ENCODE peak calls at places on chromosomes 6 and 20, in five cellular contexts. T is K562, S is HepG2, E is H1, Z is GM12878. W is an unnamed sample.

GRCh38 chr6:106279179-106279578 is 46.4 kb downstream of the ATG5 start:
- DNase-seq in E (no peak), S (no peak), T (no peak), Z (no peak), W (no peak)

GRCh38 chr6:43993881-43994523 is 133.2 kb downstream of the MRPL14 start:
- DNase-seq in E (no peak), Z (no peak), S (no peak), T (no peak), W (no peak)

GRCh38 chr6:42963179-42963854 is 2.8 kb downstream of the GNMT start:
- DNase-seq in E (no peak), Z (no peak), S (no peak), T (no peak), W (no peak)

GRCh38 chr20:14284443-14284842 is 53.0 kb downstream of the FLRT3 start:
- DNase-seq in Z (no peak), E (no peak), T (no peak), S (no peak), W (no peak)

GRCh38 chr6:98880486-98880885 is 46.1 kb downstream of the POU3F2 start:
- DNase-seq in Z (peak; percentile 32), T (no peak), E (no peak), S (no peak), W (no peak)

GRCh38 chr6:161374971-161375873 is 101.4 kb upstream of the AGPAT4 start:
- DNase-seq in Z (no peak), S (peak; percentile 9), E (no peak), T (peak; percentile 78), W (no peak)

GRCh38 chr20:38692436-38693411 is 31.6 kb upstream of the SLC32A1 start:
- DNase-seq in S (peak; percentile 74), E (no peak), Z (no peak), T (peak; percentile 68), W (no peak)

GRCh38 chr6:54980511-54981275 is 134.1 kb downstream of the FAM83B start:
- DNase-seq in T (no peak), Z (no peak), S (no peak), E (no peak), W (no peak)

GRCh38 chr6:159871911-159872310 is 18.9 kb upstream of the MAS1 start:
- DNase-seq in T (no peak), Z (no peak), E (no peak), S (no peak), W (no peak)

GRCh38 chr6:14724546-14724945 is 521.3 kb upstream of the JARID2 start:
- DNase-seq in T (no peak), S (no peak), Z (no peak), E (no peak), W (no peak)

GRCh38 chr6:109369724-109370123 is 12.5 kb downstream of the CD164 start:
- DNase-seq in Z (no peak), S (no peak), T (no peak), E (no peak), W (no peak)

GRCh38 chr6:160238786-160239751 is 19.6 kb downstream of the SLC22A2 start:
- DNase-seq in Z (no peak), T (no peak), E (no peak), S (no peak), W (no peak)

GRCh38 chr6:124795879-124796838 is 166.1 kb upstream of the RNF217 start:
- DNase-seq in Z (no peak), S (no peak), E (peak; percentile 10), T (peak; percentile 13), W (no peak)

GRCh38 chr6:144176043-144176442 is 25.7 kb downstream of the STX11 start:
- DNase-seq in S (no peak), Z (no peak), E (no peak), T (no peak), W (no peak)

GRCh38 chr6:160730911-160731310 is 28.9 kb downstream of the PLG start:
- DNase-seq in S (peak; percentile 31), T (peak; percentile 41), Z (no peak), E (no peak), W (peak; percentile 3)

GRCh38 chr6:126721581-126722145 is 381.7 kb downstream of the CENPW start:
- DNase-seq in T (no peak), S (no peak), Z (no peak), E (no peak), W (no peak)

GRCh38 chr6:114862809-114863208 is 520.0 kb upstream of the HS3ST5 start:
- DNase-seq in S (no peak), Z (no peak), E (no peak), T (no peak), W (no peak)

GRCh38 chr6:46014511-46015118 is 1.0 kb downstream of the CLIC5 start:
- DNase-seq in T (no peak), Z (no peak), E (no peak), S (no peak), W (no peak)

GRCh38 chr6:31663961-31664789 is 622 bp downstream of the GPANK1 start:
- DNase-seq in T (peak; percentile 88), E (no peak), S (no peak), Z (no peak), W (no peak)

GRCh38 chr6:72505446-72505845 is 116.4 kb upstream of the KCNQ5 start:
- DNase-seq in S (no peak), T (no peak), Z (no peak), E (no peak), W (no peak)

DNA sequence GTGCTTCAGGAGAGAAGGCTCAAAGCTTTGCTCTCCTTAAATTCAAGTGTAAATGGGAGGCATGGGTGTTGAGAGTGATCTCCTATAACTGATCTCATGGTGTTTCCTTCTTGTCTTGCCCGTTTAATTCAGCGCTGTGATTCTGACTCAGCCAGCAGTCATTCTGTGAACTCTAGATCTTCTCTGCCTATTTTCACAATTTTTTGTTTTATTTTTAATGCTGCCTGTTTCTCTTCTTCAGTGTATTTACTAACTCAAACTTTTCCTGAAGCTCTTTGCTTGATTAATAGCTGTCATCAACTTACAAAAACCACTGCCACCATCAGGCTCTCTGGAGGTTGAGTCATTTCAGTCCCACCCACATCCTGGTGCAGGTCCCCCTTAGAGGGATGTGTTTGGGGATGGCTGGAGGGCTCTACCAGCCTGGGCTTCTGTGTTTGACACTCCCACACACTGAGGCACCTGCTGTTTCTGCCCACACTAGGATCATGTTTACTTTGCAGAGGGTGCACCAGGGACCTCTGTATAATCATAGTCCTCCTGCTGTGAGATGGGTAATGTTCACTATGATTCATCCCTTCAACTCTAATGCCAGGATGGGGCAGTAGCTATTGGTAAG is 94.0 kb downstream of the SHLD1 start:
- DNase-seq in E (no peak), Z (peak; percentile 78), S (peak; percentile 56), T (no peak), W (no peak)
- H3K27ac ChIP-seq in E (no peak overlapping the region), Z (no peak overlapping the region), S (no peak overlapping the region), T (no peak overlapping the region), W (no peak overlapping the region)

DNA sequence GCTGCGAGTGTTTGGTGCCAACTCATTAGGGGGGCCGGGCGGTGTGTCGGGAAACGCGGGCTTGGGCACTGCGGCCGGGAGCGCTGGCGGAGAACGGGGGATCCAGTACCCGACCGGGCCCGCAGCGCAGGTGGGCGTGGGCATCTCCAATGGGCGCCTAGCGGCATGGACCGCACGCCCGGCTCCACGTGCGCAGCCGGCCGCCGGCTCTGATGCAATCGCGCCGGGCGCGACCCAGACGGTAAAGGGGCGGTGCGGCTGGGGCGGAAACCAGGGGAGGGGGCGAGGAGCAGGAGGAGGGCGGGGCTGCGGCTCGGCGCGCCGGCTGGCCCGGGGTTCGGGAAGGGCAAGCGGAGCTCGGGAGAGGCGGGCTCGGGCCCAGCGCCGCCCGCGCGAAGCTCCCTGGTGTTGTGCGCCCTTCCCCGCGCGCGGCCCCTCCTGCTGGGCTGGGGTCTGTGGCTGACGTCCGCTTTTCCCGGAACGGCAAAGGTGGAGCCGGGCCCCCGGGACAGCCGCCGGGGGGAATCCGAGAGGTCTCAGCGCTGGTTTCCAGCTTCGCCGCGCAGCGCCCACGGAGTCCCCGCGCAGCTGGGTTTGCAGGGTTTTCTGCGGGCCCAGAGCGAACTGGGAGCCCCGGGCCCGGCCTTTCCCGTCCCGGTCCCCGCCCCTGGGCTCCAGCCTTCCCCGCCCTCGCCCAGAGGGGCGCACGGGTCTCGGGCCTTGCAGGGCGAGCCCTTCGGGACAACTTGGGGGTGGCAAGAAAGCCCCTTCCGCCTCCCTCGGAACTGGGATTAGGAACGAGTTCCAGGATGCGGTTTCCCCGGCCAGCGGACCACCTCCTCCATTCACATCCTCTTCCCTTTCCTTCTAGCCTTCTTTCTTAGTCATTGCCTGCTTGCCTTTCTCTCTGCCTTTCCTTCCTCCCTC is 908 bp downstream of the MTHFD1L start:
- DNase-seq in T (peak; percentile 92), Z (peak; percentile 33), E (peak; percentile 64), S (peak; percentile 83), W (peak; percentile 60)
- TF ChIP-seq GABPA in T (peak; percentile 56), Z (no peak), E (no peak), S (peak; percentile 8), W (no peak)

DNA sequence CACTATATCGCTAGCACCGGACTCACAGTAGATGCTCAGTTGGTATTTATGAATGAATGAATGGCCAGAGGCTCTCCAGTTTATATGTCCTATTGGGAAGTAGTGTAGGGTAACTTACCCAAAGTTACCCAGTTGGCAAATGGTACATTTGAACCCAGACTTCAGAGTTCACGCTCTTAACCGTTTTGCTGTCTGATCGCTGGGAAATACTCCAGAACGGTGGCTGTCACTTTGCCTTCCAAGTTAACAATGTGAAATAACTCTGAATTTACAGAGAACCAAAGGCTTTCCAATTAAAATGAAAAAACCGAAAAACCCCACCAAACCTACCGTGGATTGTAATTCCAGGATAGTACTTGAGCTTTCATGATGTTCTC is 1.6 kb downstream of the VAPB start:
- DNase-seq in T (no peak), S (no peak), E (no peak), Z (no peak), W (no peak)
- H3K27ac ChIP-seq in T (peak overlapping the region; percentile 97), S (no peak overlapping the region), E (no peak overlapping the region), Z (no peak overlapping the region), W (no peak overlapping the region)

GRCh38 chr6:145713746-145714145 is 21.6 kb downstream of the EPM2A start:
- DNase-seq in Z (no peak), T (no peak), S (no peak), E (no peak), W (no peak)
- TF ChIP-seq GABPA in Z (no peak), T (no peak), S (no peak), E (no peak), W (no peak)

GRCh38 chr20:35544436-35544835 is 2.6 kb downstream of the ERGIC3 start:
- DNase-seq in E (no peak), S (no peak), Z (no peak), T (no peak), W (no peak)

GRCh38 chr20:35539756-35540212 is 2.1 kb upstream of the ERGIC3 start:
- DNase-seq in E (no peak), Z (peak; percentile 70), T (peak; percentile 46), S (peak; percentile 97), W (no peak)

GRCh38 chr20:35542990-35543389 is 1.1 kb downstream of the ERGIC3 start:
- DNase-seq in Z (no peak), S (no peak), E (no peak), T (no peak), W (no peak)

GRCh38 chr20:35541118-35541782 is 628 bp upstream of the ERGIC3 start:
- DNase-seq in T (no peak), S (no peak), Z (no peak), E (no peak), W (no peak)

GRCh38 chr20:35541783-35542662 is at the start of gene ERGIC3:
- DNase-seq in S (peak; percentile 97), T (peak; percentile 95), Z (peak; percentile 77), E (peak; percentile 97), W (peak; percentile 97)
- H3K27ac ChIP-seq in S (peak within 1 kb of the TSS; percentile 85), T (peak within 1 kb of the TSS; percentile 93), Z (peak within 1 kb of the TSS; percentile 71), E (peak within 1 kb of the TSS; percentile 91), W (peak within 1 kb of the TSS; percentile 78)

GRCh38 chr6:141562181-141562800 is 570.4 kb upstream of the GJE1 start:
- DNase-seq in Z (no peak), E (no peak), T (peak; percentile 16), S (no peak), W (peak; percentile 3)
- TF ChIP-seq GABPA in Z (no peak), E (no peak), T (no peak), S (no peak), W (no peak)

GRCh38 chr6:140043357-140043756 is 668.9 kb upstream of the CITED2 start:
- DNase-seq in E (no peak), S (no peak), Z (no peak), T (no peak), W (peak; percentile 77)
- H3K27ac ChIP-seq in E (no peak overlapping the region), S (no peak overlapping the region), Z (no peak overlapping the region), T (no peak overlapping the region), W (no peak overlapping the region)

W was measured in HL-60.